ENCODE peak calls at places on chromosomes 7 and 10, in seven cellular contexts. One of them, this sample, is unnamed.

GRCh38 chr7:2510909-2511768 is 8.4 kb upstream of the LFNG start:
- DNase-seq in mammary epithelial cell: no peak
- DNase-seq in lower leg skin: no peak
- DNase-seq in heart right ventricle: no peak
- DNase-seq in WTC11: no peak
- DNase-seq in mesothelial cell of epicardium: no peak
- DNase-seq in endothelial cell: peak
- DNase-seq in this sample: no peak

GRCh38 chr7:91880016-91880412 is 488 bp downstream of the MTERF1 start:
- DNase-seq in lower leg skin: no peak
- DNase-seq in mesothelial cell of epicardium: no peak
- DNase-seq in endothelial cell: no peak
- DNase-seq in mammary epithelial cell: peak
- DNase-seq in WTC11: no peak
- DNase-seq in heart right ventricle: no peak
- DNase-seq in this sample: no peak

GRCh38 chr7:26011039-26011696 is 140.8 kb upstream of the NFE2L3 start:
- DNase-seq in mesothelial cell of epicardium: no peak
- DNase-seq in mammary epithelial cell: no peak
- DNase-seq in WTC11: no peak
- DNase-seq in lower leg skin: no peak
- DNase-seq in heart right ventricle: no peak
- DNase-seq in endothelial cell: no peak
- DNase-seq in this sample: no peak

GRCh38 chr7:111516612-111517011 is 45.7 kb downstream of the IMMP2L start:
- DNase-seq in mammary epithelial cell: peak
- DNase-seq in lower leg skin: no peak
- DNase-seq in heart right ventricle: no peak
- DNase-seq in WTC11: no peak
- DNase-seq in endothelial cell: no peak
- DNase-seq in mesothelial cell of epicardium: no peak
- DNase-seq in this sample: no peak

GRCh38 chr10:62501547-62501946 is 127.4 kb downstream of the ZNF365 start:
- DNase-seq in heart right ventricle: no peak
- DNase-seq in WTC11: no peak
- DNase-seq in mesothelial cell of epicardium: no peak
- DNase-seq in lower leg skin: no peak
- DNase-seq in mammary epithelial cell: peak
- DNase-seq in endothelial cell: no peak
- DNase-seq in this sample: no peak

GRCh38 chr7:55308186-55308929 is 56.8 kb upstream of the LANCL2 start:
- DNase-seq in WTC11: no peak
- DNase-seq in mammary epithelial cell: no peak
- DNase-seq in mesothelial cell of epicardium: no peak
- DNase-seq in endothelial cell: no peak
- DNase-seq in lower leg skin: no peak
- DNase-seq in heart right ventricle: peak
- DNase-seq in this sample: no peak

GRCh38 chr7:18350678-18351077 is 144.9 kb upstream of the HDAC9 start:
- DNase-seq in heart right ventricle: no peak
- DNase-seq in lower leg skin: no peak
- DNase-seq in WTC11: no peak
- DNase-seq in mammary epithelial cell: no peak
- DNase-seq in mesothelial cell of epicardium: no peak
- DNase-seq in endothelial cell: no peak
- DNase-seq in this sample: no peak

GRCh38 chr10:13517675-13518074 is 11.1 kb downstream of the BEND7 start:
- DNase-seq in heart right ventricle: no peak
- DNase-seq in endothelial cell: no peak
- DNase-seq in lower leg skin: no peak
- DNase-seq in mammary epithelial cell: no peak
- DNase-seq in mesothelial cell of epicardium: no peak
- DNase-seq in WTC11: no peak
- DNase-seq in this sample: no peak

GRCh38 chr10:77809336-77809735 is 117.2 kb downstream of the DLG5 start:
- DNase-seq in mammary epithelial cell: no peak
- DNase-seq in endothelial cell: no peak
- DNase-seq in mesothelial cell of epicardium: no peak
- DNase-seq in heart right ventricle: no peak
- DNase-seq in lower leg skin: no peak
- DNase-seq in WTC11: no peak
- DNase-seq in this sample: no peak

GRCh38 chr7:130263130-130263529 is 3.5 kb upstream of the CPA2 start:
- DNase-seq in lower leg skin: no peak
- DNase-seq in endothelial cell: no peak
- DNase-seq in heart right ventricle: no peak
- DNase-seq in mammary epithelial cell: no peak
- DNase-seq in mesothelial cell of epicardium: no peak
- DNase-seq in WTC11: no peak
- DNase-seq in this sample: no peak

GRCh38 chr10:110525349-110526260 is 27.9 kb downstream of the DUSP5 start:
- DNase-seq in lower leg skin: no peak
- DNase-seq in mammary epithelial cell: peak
- DNase-seq in heart right ventricle: no peak
- DNase-seq in WTC11: no peak
- DNase-seq in endothelial cell: no peak
- DNase-seq in mesothelial cell of epicardium: no peak
- DNase-seq in this sample: no peak

GRCh38 chr10:63236113-63236935 is 103.2 kb downstream of the NRBF2 start:
- DNase-seq in mesothelial cell of epicardium: no peak
- DNase-seq in WTC11: no peak
- DNase-seq in mammary epithelial cell: peak
- DNase-seq in endothelial cell: no peak
- DNase-seq in lower leg skin: no peak
- DNase-seq in heart right ventricle: no peak
- DNase-seq in this sample: no peak

GRCh38 chr10:86960003-86960862 is 1.8 kb downstream of the SNCG start:
- DNase-seq in endothelial cell: peak
- DNase-seq in lower leg skin: no peak
- DNase-seq in heart right ventricle: peak
- DNase-seq in mesothelial cell of epicardium: no peak
- DNase-seq in mammary epithelial cell: peak
- DNase-seq in WTC11: peak
- DNase-seq in this sample: no peak

GRCh38 chr7:151460474-151460855 is 20.5 kb upstream of the CRYGN start:
- DNase-seq in mesothelial cell of epicardium: no peak
- DNase-seq in lower leg skin: peak
- DNase-seq in WTC11: no peak
- DNase-seq in mammary epithelial cell: no peak
- DNase-seq in heart right ventricle: no peak
- DNase-seq in endothelial cell: no peak
- DNase-seq in this sample: no peak

GRCh38 chr10:92573091-92573797 is 649 bp downstream of the IDE start:
- DNase-seq in mammary epithelial cell: peak
- DNase-seq in endothelial cell: peak
- DNase-seq in mesothelial cell of epicardium: peak
- DNase-seq in heart right ventricle: peak
- DNase-seq in lower leg skin: no peak
- DNase-seq in WTC11: no peak
- DNase-seq in this sample: no peak

GRCh38 chr10:59434463-59435326 is 72.3 kb upstream of the FAM13C start:
- DNase-seq in mammary epithelial cell: peak
- DNase-seq in endothelial cell: no peak
- DNase-seq in mesothelial cell of epicardium: no peak
- DNase-seq in WTC11: no peak
- DNase-seq in lower leg skin: no peak
- DNase-seq in heart right ventricle: no peak
- DNase-seq in this sample: no peak

GRCh38 chr7:49773082-49773938 is at the start of gene VWC2:
- DNase-seq in heart right ventricle: peak
- DNase-seq in mammary epithelial cell: no peak
- DNase-seq in WTC11: peak
- DNase-seq in mesothelial cell of epicardium: no peak
- DNase-seq in endothelial cell: peak
- DNase-seq in lower leg skin: no peak
- DNase-seq in this sample: peak

GRCh38 chr7:39896840-39897239 is 53.2 kb upstream of the CDK13 start:
- DNase-seq in lower leg skin: no peak
- DNase-seq in WTC11: no peak
- DNase-seq in mammary epithelial cell: no peak
- DNase-seq in mesothelial cell of epicardium: no peak
- DNase-seq in endothelial cell: no peak
- DNase-seq in heart right ventricle: no peak
- DNase-seq in this sample: no peak

GRCh38 chr10:50512214-50512595 is 111.6 kb downstream of the SGMS1 start:
- DNase-seq in lower leg skin: no peak
- DNase-seq in endothelial cell: no peak
- DNase-seq in mesothelial cell of epicardium: no peak
- DNase-seq in mammary epithelial cell: no peak
- DNase-seq in WTC11: no peak
- DNase-seq in heart right ventricle: no peak
- DNase-seq in this sample: no peak

GRCh38 chr10:90920986-90921643 is at the start of gene ANKRD1:
- DNase-seq in mammary epithelial cell: peak
- DNase-seq in lower leg skin: no peak
- DNase-seq in heart right ventricle: peak
- DNase-seq in mesothelial cell of epicardium: no peak
- DNase-seq in endothelial cell: no peak
- DNase-seq in WTC11: no peak
- DNase-seq in this sample: no peak

GRCh38 chr7:139620676-139621344 is 97.3 kb downstream of the CLEC2L start:
- DNase-seq in WTC11: peak
- DNase-seq in endothelial cell: peak
- DNase-seq in mesothelial cell of epicardium: no peak
- DNase-seq in mammary epithelial cell: peak
- DNase-seq in heart right ventricle: no peak
- DNase-seq in lower leg skin: no peak
- DNase-seq in this sample: peak

GRCh38 chr7:107387573-107388219 is 82.2 kb upstream of the GPR22 start:
- DNase-seq in WTC11: no peak
- DNase-seq in endothelial cell: no peak
- DNase-seq in heart right ventricle: no peak
- DNase-seq in lower leg skin: no peak
- DNase-seq in mesothelial cell of epicardium: no peak
- DNase-seq in mammary epithelial cell: no peak
- DNase-seq in this sample: no peak

DNA sequence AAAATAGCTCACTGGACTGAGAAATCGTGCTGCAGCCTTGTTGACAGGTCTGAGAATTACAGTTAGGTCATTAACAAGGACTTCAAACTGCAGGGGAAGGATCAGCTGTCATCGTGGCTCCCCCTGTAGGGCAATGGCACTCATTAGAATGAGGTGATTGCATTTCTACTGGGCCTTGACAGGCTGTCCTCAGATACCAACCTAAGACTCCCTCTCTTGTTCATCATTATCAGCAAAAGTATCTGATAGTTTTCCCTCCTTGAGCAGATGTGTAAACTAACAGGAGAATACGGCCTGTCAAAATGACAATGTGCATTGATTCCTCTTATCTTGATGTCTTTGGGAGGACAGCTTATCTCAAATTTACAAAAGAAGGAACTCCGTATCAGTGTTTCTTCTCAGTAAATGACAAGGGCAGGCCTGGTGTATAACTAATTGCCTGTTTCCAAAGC is 648.5 kb upstream of the LRRN3 start:
- DNase-seq in lower leg skin: no peak
- DNase-seq in heart right ventricle: peak
- DNase-seq in mammary epithelial cell: peak
- DNase-seq in mesothelial cell of epicardium: no peak
- DNase-seq in endothelial cell: peak
- DNase-seq in WTC11: peak
- DNase-seq in this sample: no peak
- TF ChIP-seq CTCF in lower leg skin: no peak
- TF ChIP-seq CTCF in heart right ventricle: peak
- TF ChIP-seq CTCF in mammary epithelial cell: peak
- TF ChIP-seq CTCF in mesothelial cell of epicardium: no peak
- TF ChIP-seq CTCF in endothelial cell: peak
- TF ChIP-seq CTCF in WTC11: peak
- TF ChIP-seq CTCF in this sample: peak

GRCh38 chr7:128395748-128396147 is 14.0 kb downstream of the IMPDH1 start:
- DNase-seq in endothelial cell: no peak
- DNase-seq in WTC11: no peak
- DNase-seq in mammary epithelial cell: no peak
- DNase-seq in mesothelial cell of epicardium: no peak
- DNase-seq in heart right ventricle: no peak
- DNase-seq in lower leg skin: no peak
- DNase-seq in this sample: no peak
- TF ChIP-seq CTCF in endothelial cell: no peak
- TF ChIP-seq CTCF in WTC11: no peak
- TF ChIP-seq CTCF in mammary epithelial cell: no peak
- TF ChIP-seq CTCF in mesothelial cell of epicardium: no peak
- TF ChIP-seq CTCF in heart right ventricle: no peak
- TF ChIP-seq CTCF in lower leg skin: no peak
- TF ChIP-seq CTCF in this sample: no peak

GRCh38 chr7:20176552-20177242 is 40.5 kb downstream of the MACC1 start:
- DNase-seq in mesothelial cell of epicardium: no peak
- DNase-seq in heart right ventricle: no peak
- DNase-seq in mammary epithelial cell: no peak
- DNase-seq in WTC11: no peak
- DNase-seq in lower leg skin: no peak
- DNase-seq in endothelial cell: no peak
- DNase-seq in this sample: no peak
- TF ChIP-seq CTCF in mesothelial cell of epicardium: no peak
- TF ChIP-seq CTCF in heart right ventricle: no peak
- TF ChIP-seq CTCF in mammary epithelial cell: no peak
- TF ChIP-seq CTCF in WTC11: no peak
- TF ChIP-seq CTCF in lower leg skin: no peak
- TF ChIP-seq CTCF in endothelial cell: no peak
- TF ChIP-seq CTCF in this sample: no peak

GRCh38 chr7:22662031-22662430 is 65.0 kb upstream of the IL6 start:
- DNase-seq in WTC11: no peak
- DNase-seq in lower leg skin: no peak
- DNase-seq in endothelial cell: no peak
- DNase-seq in mammary epithelial cell: no peak
- DNase-seq in heart right ventricle: no peak
- DNase-seq in mesothelial cell of epicardium: no peak
- DNase-seq in this sample: no peak

GRCh38 chr7:22662490-22663145 is 64.4 kb upstream of the IL6 start:
- DNase-seq in mesothelial cell of epicardium: no peak
- DNase-seq in endothelial cell: no peak
- DNase-seq in lower leg skin: no peak
- DNase-seq in WTC11: no peak
- DNase-seq in mammary epithelial cell: no peak
- DNase-seq in heart right ventricle: no peak
- DNase-seq in this sample: no peak

GRCh38 chr7:22659741-22660140 is 67.3 kb upstream of the IL6 start:
- DNase-seq in mesothelial cell of epicardium: no peak
- DNase-seq in mammary epithelial cell: no peak
- DNase-seq in WTC11: no peak
- DNase-seq in lower leg skin: no peak
- DNase-seq in heart right ventricle: no peak
- DNase-seq in endothelial cell: no peak
- DNase-seq in this sample: no peak

GRCh38 chr7:22660293-22660692 is 66.7 kb upstream of the IL6 start:
- DNase-seq in mammary epithelial cell: no peak
- DNase-seq in lower leg skin: no peak
- DNase-seq in endothelial cell: no peak
- DNase-seq in mesothelial cell of epicardium: no peak
- DNase-seq in WTC11: no peak
- DNase-seq in heart right ventricle: no peak
- DNase-seq in this sample: no peak

DNA sequence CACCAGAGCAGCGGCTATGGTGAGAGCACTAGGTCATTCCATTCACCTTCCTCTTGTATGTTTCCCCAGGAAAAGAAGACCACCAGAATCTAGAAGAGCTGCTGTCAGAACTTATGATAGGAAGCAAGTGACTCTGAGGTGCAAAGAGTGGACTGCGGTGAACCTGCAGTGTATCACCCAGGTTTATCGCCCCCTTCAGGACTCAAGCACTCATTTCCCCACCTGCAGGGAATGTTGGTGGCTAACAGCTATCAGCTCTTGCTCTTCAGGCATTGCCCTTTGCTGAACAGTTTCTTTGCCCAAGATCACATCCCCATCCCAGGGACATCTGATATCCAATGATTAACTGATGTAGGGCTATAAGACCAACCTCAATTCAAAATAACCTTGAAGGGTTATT is 66.3 kb upstream of the IL6 start:
- DNase-seq in mesothelial cell of epicardium: no peak
- DNase-seq in lower leg skin: no peak
- DNase-seq in mammary epithelial cell: no peak
- DNase-seq in heart right ventricle: no peak
- DNase-seq in endothelial cell: no peak
- DNase-seq in WTC11: peak
- DNase-seq in this sample: no peak
- TF ChIP-seq CTCF in mesothelial cell of epicardium: no peak
- TF ChIP-seq CTCF in lower leg skin: no peak
- TF ChIP-seq CTCF in mammary epithelial cell: peak
- TF ChIP-seq CTCF in heart right ventricle: no peak
- TF ChIP-seq CTCF in endothelial cell: peak
- TF ChIP-seq CTCF in WTC11: peak
- TF ChIP-seq CTCF in this sample: peak